ENCODE peak calls at places on chromosomes 11 and 22, in seven cellular contexts. F is transverse colon; U is activated naive CD8-positive, alpha-beta T cell treated with anti-CD3 and anti-CD28 coated beads, Interleukin-2, amount 10 ng/mL, durations not matched to agents 7 days and 5 days; C is A549; V is substantia nigra; S is HS-5; Y is activated T-cell treated with anti-CD3 and anti-CD28 coated beads for 1 hour. W is an unnamed sample.

GRCh38 chr22:33832558-33833151 is 87.6 kb downstream of the LARGE1 start:
- DNase-seq in F (no peak), U (no peak), C (no peak), V (no peak), S (no peak), Y (no peak), W (no peak)

GRCh38 chr11:67732045-67732787 is 57.8 kb upstream of the ALDH3B2 start:
- DNase-seq in F (no peak), U (peak; percentile 53), C (peak; percentile 63), V (no peak), S (no peak), Y (peak; percentile 49), W (no peak)

GRCh38 chr11:110077866-110078325 is 15.3 kb upstream of the ZC3H12C start:
- DNase-seq in F (no peak), U (no peak), C (no peak), V (no peak), S (no peak), Y (no peak), W (no peak)

GRCh38 chr11:11381471-11382100 is 28.5 kb upstream of the CSNK2A3 start:
- DNase-seq in F (no peak), U (no peak), C (no peak), V (no peak), S (no peak), Y (no peak), W (no peak)

GRCh38 chr22:48899523-48900326 is 927.9 kb downstream of the BRD1 start:
- DNase-seq in F (no peak), U (no peak), C (no peak), V (no peak), S (no peak), Y (no peak), W (no peak)

GRCh38 chr11:112590778-112591177 is 330.1 kb upstream of the PLET1 start:
- DNase-seq in F (no peak), U (no peak), C (no peak), V (no peak), S (no peak), Y (no peak), W (no peak)

GRCh38 chr11:116786966-116787365 is 857 bp downstream of the ZPR1 start:
- DNase-seq in F (no peak), U (no peak), C (no peak), V (no peak), S (no peak), Y (no peak), W (no peak)

GRCh38 chr11:64357904-64358535 is 942 bp upstream of the RPS6KA4 start:
- DNase-seq in F (peak; percentile 32), U (no peak), C (peak; percentile 58), V (no peak), S (peak; percentile 53), Y (no peak), W (no peak)

GRCh38 chr22:49027122-49027670 is 800.5 kb downstream of the BRD1 start:
- DNase-seq in F (no peak), U (no peak), C (no peak), V (no peak), S (no peak), Y (no peak), W (no peak)

GRCh38 chr11:536841-537621 is at the start of gene LRRC56:
- DNase-seq in F (peak; percentile 93), U (peak; percentile 90), C (peak; percentile 49), V (no peak), S (no peak), Y (peak; percentile 83), W (peak; percentile 91)

GRCh38 chr11:119625206-119625988 is 103.6 kb downstream of the NECTIN1 start:
- DNase-seq in F (no peak), U (no peak), C (no peak), V (no peak), S (no peak), Y (no peak), W (no peak)

GRCh38 chr22:28771195-28771791 is 1.2 kb upstream of the CCDC117 start:
- DNase-seq in F (no peak), U (no peak), C (no peak), V (no peak), S (no peak), Y (no peak), W (no peak)

GRCh38 chr11:428295-428694 is 13.5 kb upstream of the SIGIRR start:
- DNase-seq in F (no peak), U (no peak), C (no peak), V (no peak), S (no peak), Y (no peak), W (no peak)

GRCh38 chr11:67436459-67437081 is 912 bp downstream of the PTPRCAP start:
- DNase-seq in F (peak; percentile 78), U (peak; percentile 79), C (no peak), V (no peak), S (no peak), Y (peak; percentile 57), W (no peak)

GRCh38 chr22:46667245-46667623 is 47.0 kb downstream of the GRAMD4 start:
- DNase-seq in F (no peak), U (no peak), C (no peak), V (no peak), S (no peak), Y (no peak), W (no peak)

W was measured in NCI-H187.